ENCODE peak calls at places on chromosome 6, in eight cellular contexts. X is spleen, D is IMR-90, I is adrenal gland, Q is body of pancreas, W is ovary, J is transverse colon, Z is A549. A is an unnamed sample.

GRCh38 chr6:166779381-166779780 is 152.3 kb upstream of the RPS6KA2 start:
- DNase-seq in X (no peak), W (no peak), Z (no peak), D (no peak), Q (no peak), I (no peak), J (no peak), A (no peak)

GRCh38 chr6:168789699-168790098 is 348.7 kb downstream of the SMOC2 start:
- DNase-seq in W (no peak), X (no peak), D (no peak), I (no peak), Q (no peak), Z (no peak), J (no peak), A (no peak)

GRCh38 chr6:157537518-157537917 is 156.5 kb downstream of the ZDHHC14 start:
- DNase-seq in X (no peak), W (no peak), Z (no peak), D (peak; percentile 45), I (no peak), Q (no peak), J (no peak), A (no peak)

GRCh38 chr6:119314894-119315272 is 34.7 kb downstream of the MAN1A1 start:
- DNase-seq in Q (no peak), J (no peak), W (no peak), Z (no peak), X (no peak), D (no peak), I (no peak), A (no peak)

GRCh38 chr6:5260111-5260620 is 584 bp downstream of the LYRM4 start:
- DNase-seq in J (peak; percentile 72), I (peak; percentile 50), Z (peak; percentile 73), Q (peak; percentile 75), D (peak; percentile 39), X (peak; percentile 93), W (no peak), A (no peak)

GRCh38 chr6:145727817-145728388 is 7.4 kb downstream of the EPM2A start:
- DNase-seq in X (no peak), J (no peak), I (no peak), W (no peak), D (no peak), Q (no peak), Z (no peak), A (no peak)

GRCh38 chr6:116060572-116061283 is at the start of gene FRK:
- DNase-seq in W (peak; percentile 33), D (peak; percentile 24), I (no peak), Z (peak; percentile 87), Q (peak; percentile 89), J (peak; percentile 85), X (no peak), A (no peak)

GRCh38 chr6:16651871-16652270 is 109.4 kb downstream of the ATXN1 start:
- DNase-seq in D (no peak), X (no peak), I (no peak), Q (no peak), J (no peak), W (no peak), Z (no peak), A (no peak)

GRCh38 chr6:75145211-75145610 is 60.6 kb downstream of the COL12A1 start:
- DNase-seq in Z (no peak), X (no peak), I (no peak), D (no peak), W (no peak), J (no peak), Q (peak; percentile 39), A (no peak)

GRCh38 chr6:75145976-75146375 is 59.9 kb downstream of the COL12A1 start:
- DNase-seq in J (no peak), Q (no peak), D (no peak), Z (no peak), X (no peak), I (no peak), W (no peak), A (no peak)

GRCh38 chr6:75149253-75149652 is 56.6 kb downstream of the COL12A1 start:
- DNase-seq in Q (no peak), I (no peak), J (no peak), D (peak; percentile 47), Z (no peak), W (no peak), X (no peak), A (no peak)

GRCh38 chr6:75149696-75150095 is 56.2 kb downstream of the COL12A1 start:
- DNase-seq in X (no peak), D (no peak), W (no peak), Q (no peak), J (no peak), I (no peak), Z (no peak), A (no peak)

GRCh38 chr6:75147512-75147911 is 58.3 kb downstream of the COL12A1 start:
- DNase-seq in W (no peak), X (no peak), D (peak; percentile 81), Q (no peak), J (no peak), Z (no peak), I (no peak), A (no peak)
- TF ChIP-seq POLR2A in W (no peak), X (no peak), D (no peak), Q (no peak), J (no peak), Z (no peak), I (no peak), A (no peak)

DNA sequence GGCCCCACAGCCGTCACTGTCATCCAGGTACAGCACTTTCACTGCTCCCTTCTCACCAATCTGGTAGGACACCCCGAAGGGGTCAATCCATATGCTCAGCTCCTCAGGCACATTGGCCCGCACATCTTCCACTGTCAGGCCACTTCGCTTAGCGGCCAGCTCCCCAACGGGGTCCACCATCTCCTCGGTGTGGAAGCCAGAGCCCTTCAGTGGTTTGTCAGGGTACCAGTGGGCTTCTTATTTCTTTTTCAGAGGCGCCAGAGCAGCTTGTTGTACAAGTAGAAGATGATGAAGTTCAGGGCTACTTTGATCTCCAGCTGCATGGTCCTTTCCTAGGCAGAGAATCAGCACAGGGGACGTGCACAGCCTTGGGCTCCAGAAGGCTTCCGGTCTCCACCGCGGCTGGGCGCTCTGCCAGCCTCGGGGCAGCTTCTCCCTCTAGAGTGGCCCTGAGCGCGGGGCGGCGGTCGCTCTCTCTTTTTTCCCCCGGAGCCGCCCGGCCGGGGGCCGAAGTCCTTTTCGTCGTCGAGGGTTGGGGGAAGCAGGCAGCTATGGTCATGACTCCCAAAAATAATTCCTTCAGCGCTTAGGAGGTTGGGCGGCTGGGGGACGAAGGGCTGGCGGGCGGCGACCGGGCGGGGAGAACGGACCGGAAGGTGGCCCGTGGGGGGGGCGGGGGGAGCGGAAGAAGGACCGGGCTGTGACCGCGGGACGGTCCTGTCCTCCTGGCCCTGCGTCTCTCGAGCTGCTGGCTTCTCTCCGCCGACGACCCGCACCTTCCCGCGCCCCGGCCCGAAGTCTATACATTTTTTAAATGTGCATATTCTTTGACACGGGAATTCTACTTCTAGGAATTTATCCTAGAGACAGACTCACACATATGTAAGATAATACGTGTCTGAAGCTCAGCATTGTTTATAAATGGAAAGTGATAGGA is 6.5 kb upstream of the ZSCAN9 start:
- DNase-seq in D (peak; percentile 61), Q (peak; percentile 71), X (peak; percentile 91), J (peak; percentile 78), Z (peak; percentile 59), W (peak; percentile 65), I (peak; percentile 86), A (peak; percentile 51)
- TF ChIP-seq POLR2A in D (no peak), Q (peak; percentile 51), X (no peak), J (peak; percentile 36), Z (peak; percentile 67), W (no peak), I (no peak), A (no peak)

GRCh38 chr6:147321260-147321659 is 117.0 kb downstream of the STXBP5 start:
- DNase-seq in W (no peak), I (no peak), D (no peak), Q (no peak), J (no peak), Z (no peak), X (no peak), A (no peak)

DNA sequence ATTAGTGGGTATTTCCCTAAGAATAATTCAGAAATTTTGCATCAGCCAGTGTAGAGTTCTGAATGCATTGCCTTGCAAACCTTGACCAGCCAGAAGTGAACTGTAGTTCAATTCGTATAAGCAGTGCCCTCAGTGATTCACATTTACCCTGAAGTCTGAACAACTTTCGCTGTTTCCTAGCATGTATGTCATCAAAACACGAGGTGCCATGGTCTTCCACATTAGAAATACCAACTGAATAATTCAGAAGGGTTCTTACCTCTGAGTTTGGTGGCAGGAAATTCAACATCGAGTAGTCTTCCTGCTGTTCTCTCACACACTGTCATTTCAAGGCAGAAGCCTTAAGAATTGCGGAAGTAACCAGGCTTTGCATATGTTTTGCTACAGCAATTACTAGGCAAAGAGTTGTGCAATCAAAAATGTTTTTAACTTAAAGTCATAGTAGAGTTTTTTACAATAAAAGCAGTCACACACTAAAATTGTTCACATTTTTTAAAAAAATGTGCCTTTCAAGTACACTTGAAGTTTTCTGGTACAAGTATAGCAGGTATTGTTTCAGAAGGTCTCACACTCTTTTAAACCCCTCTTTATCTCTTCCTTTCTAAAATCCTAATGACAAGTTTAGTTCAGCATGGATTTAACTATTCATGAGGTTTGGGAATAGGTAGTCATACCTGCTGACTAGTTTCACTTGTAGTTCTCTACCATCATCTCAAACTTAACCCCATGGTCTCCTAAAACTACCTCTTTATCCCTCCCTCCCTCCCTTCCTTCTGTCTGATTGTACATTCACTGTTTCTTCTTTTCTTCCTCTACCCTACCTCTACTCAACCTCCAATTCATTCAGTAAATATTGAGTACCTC is 118.3 kb downstream of the STXBP5 start:
- DNase-seq in D (peak; percentile 73), Z (no peak), I (no peak), J (no peak), X (no peak), W (no peak), Q (peak; percentile 20), A (no peak)
- TF ChIP-seq POLR2A in D (no peak), Z (no peak), I (no peak), J (no peak), X (no peak), W (no peak), Q (no peak), A (no peak)

GRCh38 chr6:158772851-158773371 is 46.3 kb downstream of the EZR start:
- DNase-seq in X (no peak), Q (no peak), D (no peak), J (peak; percentile 85), I (no peak), Z (peak; percentile 26), W (peak; percentile 22), A (no peak)

GRCh38 chr6:158770533-158770932 is 48.6 kb downstream of the EZR start:
- DNase-seq in I (no peak), Q (no peak), W (no peak), X (no peak), Z (no peak), J (no peak), D (no peak), A (no peak)

GRCh38 chr6:158770948-158771347 is 48.2 kb downstream of the EZR start:
- DNase-seq in W (no peak), Q (no peak), X (no peak), J (no peak), I (no peak), D (no peak), Z (no peak), A (no peak)

GRCh38 chr6:158771399-158772158 is 47.6 kb downstream of the EZR start:
- DNase-seq in D (no peak), Z (no peak), Q (no peak), W (no peak), J (no peak), X (no peak), I (no peak), A (no peak)

DNA sequence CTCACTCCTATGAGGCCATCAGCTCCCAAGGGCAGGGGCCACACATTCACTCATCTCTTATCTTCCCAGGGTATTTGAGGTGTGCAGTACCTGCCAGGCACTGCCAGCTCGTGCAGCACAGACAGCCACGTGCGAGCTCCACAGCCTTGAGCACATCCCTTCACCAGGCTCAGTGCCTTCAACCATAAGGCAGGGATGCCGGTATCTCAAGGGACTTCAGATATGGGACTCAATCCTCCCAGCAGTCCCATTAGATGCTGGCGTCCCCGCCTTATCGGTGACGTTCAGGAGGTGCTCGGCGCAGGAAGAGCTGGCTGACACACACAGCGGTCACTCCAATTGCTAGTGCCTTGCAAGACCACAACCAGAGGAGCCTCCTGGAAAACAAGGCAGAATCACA is 47.0 kb downstream of the EZR start:
- DNase-seq in D (no peak), X (no peak), W (peak; percentile 16), Q (no peak), I (no peak), Z (no peak), J (no peak), A (no peak)
- TF ChIP-seq POLR2A in D (no peak), X (no peak), W (no peak), Q (no peak), I (no peak), Z (no peak), J (no peak), A (no peak)

A was measured in uterus.